ENCODE peak calls at places on chromosomes 3 and 15, in eight cellular contexts. D, K, Y, A, F, S, O and Q are unnamed samples.
A peak's percentile ranks its signal among the peaks of the same experiment; 100 is the strongest.

GRCh38 chr15:93073465-93073952 is 15.5 kb downstream of the RGMA start:
- DNase-seq in D (peak; percentile 30), K (peak; percentile 26), Y (no peak), A (no peak), F (no peak), S (no peak), O (no peak), Q (no peak)

GRCh38 chr3:169886671-169887070 is 16.9 kb upstream of the LRRC31 start:
- DNase-seq in D (peak; percentile 19), K (peak; percentile 68), Y (no peak), A (peak; percentile 70), F (no peak), S (no peak), O (peak; percentile 56), Q (no peak)

GRCh38 chr3:66565301-66565700 is 64.5 kb upstream of the LRIG1 start:
- DNase-seq in D (no peak), K (no peak), Y (no peak), A (no peak), F (no peak), S (no peak), O (no peak), Q (no peak)

GRCh38 chr15:98763179-98763578 is 114.8 kb downstream of the IGF1R start:
- DNase-seq in D (no peak), K (no peak), Y (no peak), A (no peak), F (no peak), S (no peak), O (no peak), Q (no peak)

GRCh38 chr3:110067527-110067926 is 730.2 kb upstream of the DPPA4 start:
- DNase-seq in D (no peak), K (no peak), Y (no peak), A (no peak), F (no peak), S (no peak), O (no peak), Q (no peak)

GRCh38 chr3:107412376-107412775 is 35.1 kb downstream of the CCDC54 start:
- DNase-seq in D (no peak), K (no peak), Y (no peak), A (peak; percentile 48), F (no peak), S (no peak), O (peak; percentile 80), Q (no peak)

GRCh38 chr3:42996633-42997075 is 17.5 kb downstream of the GASK1A start:
- DNase-seq in D (no peak), K (peak; percentile 44), Y (peak; percentile 63), A (no peak), F (no peak), S (no peak), O (no peak), Q (no peak)

GRCh38 chr3:127851899-127852298 is 29.6 kb upstream of the MGLL start:
- DNase-seq in D (no peak), K (no peak), Y (no peak), A (no peak), F (no peak), S (no peak), O (no peak), Q (no peak)

GRCh38 chr3:27224197-27224596 is 145.0 kb downstream of the NEK10 start:
- DNase-seq in D (no peak), K (no peak), Y (peak; percentile 52), A (peak; percentile 43), F (no peak), S (no peak), O (peak; percentile 58), Q (no peak)

GRCh38 chr3:158539414-158540014 is 31.5 kb upstream of the MLF1 start:
- DNase-seq in D (no peak), K (peak; percentile 45), Y (no peak), A (peak; percentile 29), F (peak; percentile 4), S (peak; percentile 57), O (peak; percentile 70), Q (peak; percentile 63)

GRCh38 chr3:80190051-80190450 is 422.3 kb upstream of the ROBO1 start:
- DNase-seq in D (no peak), K (no peak), Y (no peak), A (no peak), F (no peak), S (no peak), O (peak; percentile 76), Q (no peak)

GRCh38 chr3:196189608-196190347 is 21.4 kb downstream of the ZDHHC19 start:
- DNase-seq in D (no peak), K (no peak), Y (no peak), A (no peak), F (no peak), S (no peak), O (no peak), Q (no peak)

GRCh38 chr15:31472636-31473383 is 146.2 kb downstream of the KLF13 start:
- DNase-seq in D (peak; percentile 11), K (no peak), Y (no peak), A (peak; percentile 74), F (peak; percentile 49), S (no peak), O (peak; percentile 35), Q (peak; percentile 81)

GRCh38 chr3:72234394-72234793 is 449.4 kb upstream of the PROK2 start:
- DNase-seq in D (peak; percentile 56), K (peak; percentile 26), Y (no peak), A (peak; percentile 94), F (no peak), S (no peak), O (peak; percentile 91), Q (no peak)

GRCh38 chr3:38711321-38711720 is 61.8 kb upstream of the SCN5A start:
- DNase-seq in D (no peak), K (no peak), Y (no peak), A (no peak), F (no peak), S (no peak), O (no peak), Q (no peak)

GRCh38 chr3:155131104-155131503 is 51.0 kb downstream of the MME start:
- DNase-seq in D (no peak), K (no peak), Y (no peak), A (no peak), F (no peak), S (no peak), O (peak; percentile 78), Q (no peak)

GRCh38 chr15:34999906-35000305 is 11.8 kb upstream of the ZNF770 start:
- DNase-seq in D (no peak), K (no peak), Y (no peak), A (no peak), F (no peak), S (no peak), O (peak; percentile 60), Q (no peak)

GRCh38 chr3:51669241-51670052 is 1.6 kb upstream of the TEX264 start:
- DNase-seq in D (peak; percentile 75), K (peak; percentile 96), Y (peak; percentile 75), A (peak; percentile 90), F (peak; percentile 88), S (peak; percentile 79), O (peak; percentile 86), Q (peak; percentile 92)

GRCh38 chr3:171000281-171000680 is 26.2 kb downstream of the SLC2A2 start:
- DNase-seq in D (no peak), K (no peak), Y (no peak), A (no peak), F (no peak), S (no peak), O (peak; percentile 43), Q (no peak)

GRCh38 chr15:51649659-51650521 is 27.3 kb upstream of the DMXL2 start:
- DNase-seq in D (peak; percentile 13), K (peak; percentile 40), Y (no peak), A (peak; percentile 71), F (no peak), S (peak; percentile 53), O (peak; percentile 83), Q (peak; percentile 60)

GRCh38 chr15:49421991-49422390 is 1.1 kb upstream of the FGF7 start:
- DNase-seq in D (peak; percentile 39), K (peak; percentile 51), Y (no peak), A (peak; percentile 34), F (peak; percentile 1), S (peak; percentile 30), O (peak; percentile 82), Q (peak; percentile 25)